ENCODE peak calls at places on chromosomes 13 and 19, in eight cellular contexts. Y is neuronal stem cell; F is stimulated activated CD8-positive, alpha-beta memory T cell treated with anti-CD3 and anti-CD28 coated beads, Interleukin-2, amount 100 ng/mL, for 48 hours; L is WERI-Rb-1; B is activated CD8-positive, alpha-beta T cell treated with anti-CD3 and anti-CD28 coated beads, Interleukin-2, amount 10 ng/mL, durations not matched to agents 7 days and 5 days; C is heart left ventricle; V is NCI-H1048; G is stimulated activated CD4-positive, alpha-beta T cell treated with anti-CD3 and anti-CD28 coated beads, Interleukin-1b, Interleukin-23, amount 100 ng/mL, for 1 hour. J is an unnamed sample.

GRCh38 chr19:46482645-46483044 is 11.3 kb upstream of the PNMA8A start:
- DNase-seq in B (no peak), L (no peak), V (no peak), G (no peak), Y (no peak), F (no peak), C (no peak), J (no peak)

GRCh38 chr13:43583331-43583730 is 203.4 kb downstream of the ENOX1 start:
- DNase-seq in L (no peak), B (no peak), V (no peak), Y (no peak), F (no peak), C (no peak), G (no peak), J (no peak)

GRCh38 chr19:42306646-42307045 is 4.2 kb upstream of the PAFAH1B3 start:
- DNase-seq in Y (no peak), L (no peak), F (no peak), V (no peak), C (no peak), B (no peak), G (no peak), J (no peak)

GRCh38 chr13:111422352-111422751 is 101.9 kb downstream of the TEX29 start:
- DNase-seq in B (no peak), F (no peak), G (no peak), C (no peak), V (no peak), Y (no peak), L (no peak), J (no peak)

GRCh38 chr19:46602392-46603194 is 1.5 kb downstream of the CALM3 start:
- DNase-seq in V (no peak), G (no peak), B (peak; percentile 52), Y (no peak), C (no peak), L (no peak), F (peak; percentile 46), J (no peak)

GRCh38 chr13:32031025-32031814 is at the start of gene FRY:
- DNase-seq in L (peak; percentile 78), G (peak; percentile 10), F (peak; percentile 28), Y (peak; percentile 74), C (peak; percentile 79), V (no peak), B (peak; percentile 52), J (no peak)

GRCh38 chr13:99949657-99950413 is 21.7 kb downstream of the ZIC5 start:
- DNase-seq in V (no peak), G (no peak), B (no peak), F (no peak), L (no peak), C (no peak), Y (no peak), J (no peak)

GRCh38 chr13:46006688-46007452 is 45.7 kb downstream of the ZC3H13 start:
- DNase-seq in L (no peak), V (no peak), G (no peak), Y (no peak), B (no peak), C (no peak), F (no peak), J (no peak)

GRCh38 chr19:2720777-2721569 is at the start of gene DIRAS1:
- DNase-seq in G (no peak), B (no peak), F (no peak), V (no peak), C (peak; percentile 49), L (peak; percentile 28), Y (no peak), J (no peak)

GRCh38 chr19:41323430-41324125 is 13.6 kb downstream of the CCDC97 start:
- DNase-seq in V (no peak), Y (no peak), G (no peak), L (peak; percentile 59), F (no peak), B (no peak), C (peak; percentile 81), J (no peak)

GRCh38 chr19:49338691-49339363 is 3.6 kb downstream of the CD37 start:
- DNase-seq in F (no peak), Y (peak; percentile 75), G (no peak), B (no peak), C (peak; percentile 78), L (peak; percentile 28), V (peak; percentile 85), J (peak; percentile 58)

GRCh38 chr19:43430142-43430710 is 15.5 kb downstream of the TEX101 start:
- DNase-seq in B (peak; percentile 31), G (no peak), Y (no peak), L (peak; percentile 23), F (no peak), C (no peak), V (no peak), J (no peak)

GRCh38 chr13:67175836-67176235 is 54.3 kb downstream of the PCDH9 start:
- DNase-seq in C (no peak), G (no peak), Y (no peak), V (no peak), L (no peak), F (no peak), B (no peak), J (no peak)

GRCh38 chr19:11453468-11454341 is 18.3 kb downstream of the PRKCSH start:
- DNase-seq in L (no peak), V (no peak), Y (no peak), F (no peak), G (no peak), C (no peak), B (no peak), J (no peak)